ENCODE peak calls at places on chromosome 17, in six cellular contexts. D is fibroblast of the aortic adventitia; L is stimulated activated CD4-positive, alpha-beta T cell treated with anti-CD3 and anti-CD28 coated beads, Interleukin-1b, Interleukin-23, amount 100 ng/mL, for 48 hours; Z is HEK293T; R is NAMALWA; U is A549. T is an unnamed sample.

GRCh38 chr17:36697907-36698526 is 96.6 kb downstream of the MRM1 start:
- DNase-seq in D (peak; percentile 2), L (no peak), Z (peak; percentile 18), R (no peak), U (no peak), T (peak; percentile 46)

GRCh38 chr17:7392696-7393612 is 1.4 kb downstream of the PLSCR3 start:
- DNase-seq in D (no peak), L (no peak), Z (no peak), R (no peak), U (no peak), T (no peak)

GRCh38 chr17:43552229-43552837 is 6.2 kb upstream of the ETV4 start:
- DNase-seq in D (no peak), L (no peak), Z (no peak), R (no peak), U (no peak), T (no peak)

GRCh38 chr17:68733241-68734176 is 132.3 kb upstream of the FAM20A start:
- DNase-seq in D (peak; percentile 92), L (no peak), Z (no peak), R (no peak), U (no peak), T (no peak)

GRCh38 chr17:79695293-79696158 is 35.2 kb upstream of the ENPP7 start:
- DNase-seq in D (peak; percentile 77), L (no peak), Z (no peak), R (no peak), U (no peak), T (no peak)

GRCh38 chr17:16415031-16415924 is at the start of gene TRPV2:
- DNase-seq in D (no peak), L (peak; percentile 41), Z (peak; percentile 54), R (peak; percentile 66), U (peak; percentile 55), T (peak; percentile 75)

GRCh38 chr17:82385559-82386255 is 14.1 kb downstream of the UTS2R start:
- DNase-seq in D (no peak), L (no peak), Z (no peak), R (no peak), U (no peak), T (no peak)

GRCh38 chr17:27504188-27504995 is 48.1 kb downstream of the KSR1 start:
- DNase-seq in D (no peak), L (no peak), Z (no peak), R (no peak), U (no peak), T (no peak)

GRCh38 chr17:39244600-39245570 is 19.1 kb upstream of the STAC2 start:
- DNase-seq in D (peak; percentile 86), L (peak; percentile 84), Z (peak; percentile 67), R (peak; percentile 91), U (peak; percentile 87), T (peak; percentile 83)

GRCh38 chr17:57988301-57989010 is 402 bp upstream of the VEZF1 start:
- DNase-seq in D (peak; percentile 59), L (peak; percentile 62), Z (peak; percentile 80), R (peak; percentile 65), U (peak; percentile 90), T (peak; percentile 92)

T was measured in K562.